ENCODE peak calls at places on chromosomes 3 and 15, in seven cellular contexts. K is activated T-cell treated with anti-CD3 and anti-CD28 coated beads, Interleukin-2, amount 50 U/mL, for 72 hours; P is activated CD8-positive, alpha-beta memory T cell treated with anti-CD3 and anti-CD28 coated beads, Interleukin-2, amount 10 ng/mL, durations not matched to agents 7 days and 5 days; V is mucosa of descending colon; M is CD4-positive, alpha-beta T cell; U is naive thymus-derived CD4-positive, alpha-beta T cell; Z is activated CD8-positive, alpha-beta T cell treated with anti-CD3 and anti-CD28 coated beads, Interleukin-2, amount 10 ng/mL, durations not matched to agents 7 days and 5 days. G is an unnamed sample.

GRCh38 chr15:100090411-100090810 is 251.4 kb downstream of the ADAMTS17 start:
- ATAC-seq in K (no peak), P (no peak), V (no peak), M (no peak), U (no peak), Z (no peak), G (no peak)

GRCh38 chr3:193814166-193814565 is 221.2 kb downstream of the OPA1 start:
- ATAC-seq in K (no peak), P (no peak), V (no peak), M (no peak), U (no peak), Z (no peak), G (no peak)

GRCh38 chr3:11477286-11477935 is 166.3 kb downstream of the VGLL4 start:
- ATAC-seq in K (no peak), P (no peak), V (peak), M (no peak), U (no peak), Z (no peak), G (no peak)

GRCh38 chr3:56629044-56629443 is 54.0 kb downstream of the TASOR start:
- ATAC-seq in K (no peak), P (no peak), V (peak), M (no peak), U (no peak), Z (no peak), G (no peak)

GRCh38 chr3:115146032-115146417 is 1.1 kb downstream of the ZBTB20 start:
- ATAC-seq in K (no peak), P (no peak), V (peak), M (no peak), U (no peak), Z (no peak), G (peak)

GRCh38 chr3:115321396-115321795 is 174.3 kb upstream of the ZBTB20 start:
- ATAC-seq in K (no peak), P (no peak), V (no peak), M (no peak), U (no peak), Z (no peak), G (no peak)

GRCh38 chr3:168116279-168116678 is 20.6 kb upstream of the GOLIM4 start:
- ATAC-seq in K (no peak), P (no peak), V (peak), M (no peak), U (no peak), Z (no peak), G (no peak)

GRCh38 chr3:10335190-10335738 is 14.4 kb upstream of the SEC13 start:
- ATAC-seq in K (no peak), P (peak), V (no peak), M (no peak), U (no peak), Z (peak), G (no peak)

GRCh38 chr3:14435175-14436011 is 33.0 kb downstream of the SLC6A6 start:
- ATAC-seq in K (no peak), P (no peak), V (no peak), M (no peak), U (no peak), Z (no peak), G (no peak)

GRCh38 chr15:63396546-63396939 is 14.9 kb upstream of the CA12 start:
- ATAC-seq in K (no peak), P (no peak), V (peak), M (no peak), U (no peak), Z (no peak), G (no peak)

GRCh38 chr3:10193692-10194327 is 29.1 kb downstream of the IRAK2 start:
- ATAC-seq in K (no peak), P (no peak), V (no peak), M (no peak), U (no peak), Z (peak), G (no peak)

GRCh38 chr3:90184861-90185260 is 1077.4 kb downstream of the EPHA3 start:
- ATAC-seq in K (no peak), P (no peak), V (no peak), M (no peak), U (no peak), Z (no peak), G (no peak)

GRCh38 chr3:100492810-100493140 is 356 bp downstream of the TMEM45A start:
- ATAC-seq in K (peak), P (no peak), V (no peak), M (peak), U (no peak), Z (no peak), G (no peak)

GRCh38 chr3:125076464-125076863 is 20.7 kb upstream of the HEG1 start:
- ATAC-seq in K (no peak), P (no peak), V (no peak), M (no peak), U (no peak), Z (no peak), G (no peak)

GRCh38 chr3:67875858-67876257 is 221.4 kb upstream of the SUCLG2 start:
- ATAC-seq in K (no peak), P (no peak), V (no peak), M (no peak), U (no peak), Z (no peak), G (no peak)

GRCh38 chr15:57057134-57057930 is 138.9 kb downstream of the TCF12 start:
- ATAC-seq in K (no peak), P (no peak), V (no peak), M (no peak), U (no peak), Z (no peak), G (no peak)

GRCh38 chr3:155766206-155766605 is 21.3 kb upstream of the PLCH1 start:
- ATAC-seq in K (peak), P (no peak), V (no peak), M (no peak), U (no peak), Z (no peak), G (peak)

GRCh38 chr15:86735244-86736040 is 655.8 kb downstream of the AGBL1 start:
- ATAC-seq in K (no peak), P (no peak), V (peak), M (no peak), U (no peak), Z (no peak), G (no peak)

GRCh38 chr15:43239732-43240491 is 19.1 kb upstream of the EPB42 start:
- ATAC-seq in K (peak), P (peak), V (no peak), M (no peak), U (peak), Z (peak), G (peak)

GRCh38 chr3:99630815-99631214 is 7.6 kb upstream of the COL8A1 start:
- ATAC-seq in K (no peak), P (no peak), V (no peak), M (no peak), U (no peak), Z (no peak), G (no peak)

GRCh38 chr3:30266536-30266935 is 339.9 kb upstream of the TGFBR2 start:
- ATAC-seq in K (no peak), P (no peak), V (no peak), M (no peak), U (no peak), Z (no peak), G (no peak)

GRCh38 chr15:89810837-89811236 is 3.8 kb downstream of the ANPEP start:
- ATAC-seq in K (no peak), P (no peak), V (no peak), M (no peak), U (no peak), Z (no peak), G (no peak)

GRCh38 chr3:123623346-123623880 is 38.6 kb upstream of the HACD2 start:
- ATAC-seq in K (no peak), P (no peak), V (no peak), M (no peak), U (no peak), Z (no peak), G (no peak)

GRCh38 chr3:163508212-163508611 is 1570.1 kb downstream of the SI start:
- ATAC-seq in K (no peak), P (no peak), V (no peak), M (no peak), U (no peak), Z (no peak), G (no peak)

GRCh38 chr3:186990878-186991308 is 60.6 kb downstream of the ST6GAL1 start:
- ATAC-seq in K (no peak), P (no peak), V (no peak), M (no peak), U (no peak), Z (no peak), G (peak)

GRCh38 chr15:62173215-62173614 is 8.1 kb upstream of the C2CD4B start:
- ATAC-seq in K (no peak), P (no peak), V (no peak), M (no peak), U (no peak), Z (no peak), G (no peak)

GRCh38 chr3:78204977-78205376 is 1165.1 kb downstream of the ROBO2 start:
- ATAC-seq in K (no peak), P (no peak), V (no peak), M (no peak), U (no peak), Z (no peak), G (no peak)

GRCh38 chr3:31561891-31562290 is 29.2 kb downstream of the STT3B start:
- ATAC-seq in K (peak), P (no peak), V (no peak), M (no peak), U (peak), Z (no peak), G (no peak)

GRCh38 chr3:4758957-4759656 is 220.1 kb upstream of the BHLHE40 start:
- ATAC-seq in K (no peak), P (no peak), V (peak), M (no peak), U (no peak), Z (no peak), G (no peak)

GRCh38 chr3:160879859-160880258 is 123.8 kb downstream of the PPM1L start:
- ATAC-seq in K (no peak), P (no peak), V (no peak), M (no peak), U (no peak), Z (no peak), G (no peak)

GRCh38 chr15:76177491-76178040 is 117.8 kb downstream of the TMEM266 start:
- ATAC-seq in K (no peak), P (no peak), V (peak), M (no peak), U (no peak), Z (no peak), G (no peak)

GRCh38 chr3:175129126-175129525 is 270.0 kb downstream of the NAALADL2 start:
- ATAC-seq in K (no peak), P (no peak), V (no peak), M (no peak), U (no peak), Z (no peak), G (no peak)

GRCh38 chr3:157066335-157067071 is 93.4 kb downstream of the CCNL1 start:
- ATAC-seq in K (no peak), P (no peak), V (no peak), M (no peak), U (no peak), Z (no peak), G (peak)